ENCODE peak calls at places on chromosomes 2 and 18, in eight cellular contexts. F, D, A, L, S, V, J and Q are unnamed samples.

GRCh38 chr18:50649821-50650220 is 89.9 kb downstream of the MAPK4 start:
- DNase-seq in F (peak), D (peak), A (no peak), L (peak), S (no peak), V (no peak), J (no peak), Q (peak)

GRCh38 chr2:27799646-27800010 is 28.1 kb downstream of the MRPL33 start:
- DNase-seq in F (no peak), D (no peak), A (no peak), L (peak), S (no peak), V (no peak), J (peak), Q (no peak)

GRCh38 chr18:6982398-6982797 is 135.2 kb downstream of the LAMA1 start:
- DNase-seq in F (no peak), D (no peak), A (no peak), L (no peak), S (no peak), V (no peak), J (no peak), Q (no peak)

GRCh38 chr18:61360440-61361383 is 27.5 kb downstream of the CDH20 start:
- DNase-seq in F (no peak), D (no peak), A (peak), L (no peak), S (no peak), V (no peak), J (no peak), Q (no peak)

GRCh38 chr2:43464546-43464945 is 131.3 kb downstream of the THADA start:
- DNase-seq in F (no peak), D (peak), A (no peak), L (no peak), S (no peak), V (no peak), J (no peak), Q (peak)

GRCh38 chr18:73750052-73750451 is 397.6 kb downstream of the FBXO15 start:
- DNase-seq in F (peak), D (no peak), A (no peak), L (no peak), S (no peak), V (no peak), J (no peak), Q (no peak)

GRCh38 chr18:8499810-8500663 is 109.2 kb upstream of the RAB12 start:
- DNase-seq in F (no peak), D (no peak), A (no peak), L (peak), S (no peak), V (no peak), J (peak), Q (no peak)

GRCh38 chr2:44944102-44944951 is 2.8 kb downstream of the SIX3 start:
- DNase-seq in F (no peak), D (no peak), A (no peak), L (no peak), S (no peak), V (no peak), J (no peak), Q (no peak)

GRCh38 chr18:48657446-48658120 is 118.8 kb downstream of the CTIF start:
- DNase-seq in F (no peak), D (no peak), A (no peak), L (no peak), S (no peak), V (no peak), J (no peak), Q (peak)

GRCh38 chr2:160210599-160211138 is 10.6 kb upstream of the ITGB6 start:
- DNase-seq in F (peak), D (peak), A (peak), L (no peak), S (no peak), V (peak), J (peak), Q (peak)

GRCh38 chr18:3346487-3346886 is 84.6 kb downstream of the MYL12B start:
- DNase-seq in F (no peak), D (no peak), A (no peak), L (no peak), S (no peak), V (no peak), J (no peak), Q (no peak)

GRCh38 chr2:49105506-49105905 is 48.8 kb downstream of the FSHR start:
- DNase-seq in F (no peak), D (no peak), A (no peak), L (no peak), S (no peak), V (no peak), J (no peak), Q (no peak)

GRCh38 chr2:226995625-226996041 is 159.8 kb downstream of the RHBDD1 start:
- DNase-seq in F (peak), D (peak), A (peak), L (peak), S (no peak), V (no peak), J (peak), Q (peak)

GRCh38 chr2:65402339-65402738 is 30.1 kb downstream of the SPRED2 start:
- DNase-seq in F (no peak), D (no peak), A (no peak), L (no peak), S (no peak), V (no peak), J (no peak), Q (no peak)

GRCh38 chr2:6924101-6924917 is 7.1 kb downstream of the RNF144A start:
- DNase-seq in F (no peak), D (no peak), A (no peak), L (no peak), S (no peak), V (no peak), J (no peak), Q (no peak)

GRCh38 chr2:8544168-8544785 is 137.6 kb upstream of the ID2 start:
- DNase-seq in F (no peak), D (no peak), A (no peak), L (peak), S (no peak), V (no peak), J (no peak), Q (no peak)

GRCh38 chr2:12694990-12695774 is 21.6 kb upstream of the TRIB2 start:
- DNase-seq in F (no peak), D (no peak), A (peak), L (no peak), S (no peak), V (no peak), J (no peak), Q (peak)

GRCh38 chr18:47737956-47738355 is 192.5 kb downstream of the SMAD2 start:
- DNase-seq in F (no peak), D (no peak), A (no peak), L (peak), S (no peak), V (no peak), J (no peak), Q (no peak)

GRCh38 chr2:211730215-211730614 is 808.4 kb downstream of the ERBB4 start:
- DNase-seq in F (no peak), D (no peak), A (no peak), L (no peak), S (no peak), V (no peak), J (no peak), Q (no peak)

GRCh38 chr2:120473522-120474271 is 127.8 kb downstream of the INHBB start:
- DNase-seq in F (no peak), D (no peak), A (no peak), L (no peak), S (no peak), V (no peak), J (peak), Q (no peak)

GRCh38 chr2:149331023-149331400 is 625 bp downstream of the LYPD6 start:
- DNase-seq in F (no peak), D (no peak), A (no peak), L (no peak), S (no peak), V (no peak), J (no peak), Q (no peak)

GRCh38 chr18:21364471-21364870 is 122.4 kb downstream of the GREB1L start:
- DNase-seq in F (no peak), D (no peak), A (no peak), L (no peak), S (no peak), V (no peak), J (no peak), Q (no peak)
- H3K4me3 ChIP-seq in F (no peak), D (no peak), A (no peak), L (no peak), S (no peak), V (no peak), J (no peak), Q (no peak)

GRCh38 chr2:154403242-154403790 is 295.2 kb upstream of the KCNJ3 start:
- DNase-seq in F (no peak), D (no peak), A (no peak), L (no peak), S (no peak), V (no peak), J (no peak), Q (no peak)

GRCh38 chr2:154400891-154401290 is 297.6 kb upstream of the KCNJ3 start:
- DNase-seq in F (no peak), D (no peak), A (no peak), L (no peak), S (no peak), V (no peak), J (no peak), Q (no peak)

DNA sequence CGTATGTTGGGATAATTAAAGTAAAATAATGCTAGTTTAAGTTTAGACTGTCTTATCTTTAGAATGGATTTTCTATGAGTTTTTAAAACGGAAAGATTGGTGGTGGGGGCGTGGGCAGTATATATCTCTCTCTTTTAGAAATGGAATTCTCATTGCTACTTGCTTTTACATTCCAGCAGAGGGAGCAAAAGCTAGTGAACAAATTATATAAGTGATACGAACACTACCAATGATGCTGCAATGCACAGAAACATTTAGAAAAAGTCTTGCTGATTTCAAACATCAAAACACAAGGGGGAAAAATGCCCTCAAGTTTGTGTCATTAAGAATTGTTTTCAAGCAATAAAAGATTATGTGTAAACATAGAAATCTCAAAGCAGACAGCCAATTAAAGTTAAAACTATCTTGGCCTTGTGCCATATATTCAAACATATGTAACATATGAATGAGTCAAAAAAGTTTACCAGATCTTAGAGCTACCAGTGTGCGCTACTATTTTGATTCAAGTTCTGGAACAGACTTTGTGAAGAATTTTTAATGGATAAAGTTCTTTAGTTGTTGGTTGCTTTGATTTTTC is 296.3 kb upstream of the KCNJ3 start:
- DNase-seq in F (peak), D (no peak), A (peak), L (no peak), S (no peak), V (no peak), J (peak), Q (peak)
- TF ChIP-seq CTCF in F (no peak), D (peak), A (peak), L (no peak), S (peak), V (peak), J (peak), Q (peak)

GRCh38 chr2:230447455-230448451 is 31.8 kb downstream of the SP100 start:
- DNase-seq in F (no peak), D (no peak), A (peak), L (no peak), S (no peak), V (no peak), J (no peak), Q (no peak)
- H3K4me3 ChIP-seq in F (no peak), D (no peak), A (peak), L (no peak), S (no peak), V (no peak), J (no peak), Q (no peak)

DNA sequence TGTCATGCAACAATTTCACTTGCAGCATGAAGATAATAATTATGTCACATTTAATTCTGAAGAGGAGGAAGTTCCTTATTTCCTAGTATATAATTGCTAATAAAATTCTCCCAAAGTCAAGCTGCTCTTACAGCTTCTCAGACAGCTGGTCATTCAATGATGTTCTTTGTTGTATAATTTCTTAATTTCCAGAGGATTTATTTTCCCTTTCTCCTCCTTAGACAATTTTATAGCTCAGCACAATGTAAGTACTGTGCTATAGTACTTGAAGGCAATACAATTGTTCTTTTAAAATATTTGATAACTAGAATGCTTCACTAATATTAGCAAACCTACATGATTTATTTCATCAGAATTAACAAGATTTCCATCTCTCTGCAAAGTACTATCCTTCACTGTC is 73.4 kb downstream of the ROCK1 start:
- DNase-seq in F (no peak), D (no peak), A (no peak), L (no peak), S (no peak), V (no peak), J (no peak), Q (no peak)
- TF ChIP-seq CTCF in F (no peak), D (no peak), A (no peak), L (no peak), S (no peak), V (no peak), J (no peak), Q (no peak)

DNA sequence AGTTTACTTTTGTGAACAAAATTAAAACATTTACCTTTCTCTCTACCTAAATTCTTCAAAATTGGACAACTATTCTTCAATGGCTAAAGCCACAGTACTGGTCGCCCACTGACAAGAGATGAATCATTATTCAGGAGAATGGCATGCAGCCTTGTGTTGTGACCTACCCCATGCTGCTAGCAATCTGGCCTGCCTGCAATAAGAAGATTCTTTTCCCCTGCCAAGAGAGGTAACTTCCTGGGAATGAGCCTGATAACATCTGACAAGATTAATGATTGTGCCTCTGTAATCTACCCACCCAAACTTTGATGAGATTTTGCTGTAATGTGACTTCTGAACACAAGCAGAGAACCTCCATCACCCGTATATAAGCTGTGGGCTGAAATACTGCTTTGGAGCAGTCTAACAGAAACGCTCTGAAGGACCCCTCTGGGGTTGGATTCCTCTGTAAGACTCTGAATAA is 47.0 kb upstream of the ST3GAL5 start:
- DNase-seq in F (peak), D (no peak), A (no peak), L (no peak), S (peak), V (peak), J (peak), Q (peak)
- H3K4me3 ChIP-seq in F (no peak), D (no peak), A (no peak), L (no peak), S (no peak), V (no peak), J (no peak), Q (no peak)

GRCh38 chr2:98311771-98312545 is 34.3 kb upstream of the CNGA3 start:
- DNase-seq in F (no peak), D (no peak), A (peak), L (no peak), S (no peak), V (no peak), J (no peak), Q (no peak)
- TF ChIP-seq CTCF in F (no peak), D (no peak), A (peak), L (no peak), S (no peak), V (no peak), J (no peak), Q (no peak)

GRCh38 chr18:5196253-5197031 is 615 bp downstream of the AKAIN1 start:
- DNase-seq in F (no peak), D (peak), A (no peak), L (no peak), S (no peak), V (no peak), J (no peak), Q (no peak)

GRCh38 chr18:5195656-5196055 is 1.4 kb downstream of the AKAIN1 start:
- DNase-seq in F (no peak), D (no peak), A (no peak), L (no peak), S (no peak), V (no peak), J (no peak), Q (no peak)

GRCh38 chr18:5197461-5197860 is 404 bp upstream of the AKAIN1 start:
- DNase-seq in F (no peak), D (no peak), A (no peak), L (no peak), S (no peak), V (no peak), J (no peak), Q (no peak)

DNA sequence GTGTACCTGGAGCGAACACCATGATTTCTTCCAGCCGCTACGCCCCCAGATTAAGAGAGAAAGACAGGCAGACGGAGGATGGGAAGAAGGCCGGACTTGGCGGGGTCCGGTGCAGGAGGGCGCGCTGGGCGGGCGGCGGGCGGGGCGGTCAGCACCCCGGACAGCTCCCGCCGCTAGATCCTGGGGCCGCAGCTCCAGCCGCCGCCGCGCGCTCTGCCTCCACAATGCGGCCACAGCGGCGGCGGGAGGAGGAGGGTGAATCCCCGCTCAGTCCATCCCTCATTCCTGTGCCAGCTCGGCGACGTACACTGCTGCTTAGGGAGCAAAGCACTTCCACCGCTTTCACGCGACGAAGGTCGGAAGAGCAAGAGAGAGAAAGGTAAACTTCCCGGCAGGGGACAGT is at the start of gene AKAIN1:
- DNase-seq in F (peak), D (peak), A (peak), L (no peak), S (no peak), V (peak), J (no peak), Q (peak)
- H3K4me3 ChIP-seq in F (no peak), D (no peak), A (no peak), L (no peak), S (no peak), V (no peak), J (no peak), Q (no peak)

DNA sequence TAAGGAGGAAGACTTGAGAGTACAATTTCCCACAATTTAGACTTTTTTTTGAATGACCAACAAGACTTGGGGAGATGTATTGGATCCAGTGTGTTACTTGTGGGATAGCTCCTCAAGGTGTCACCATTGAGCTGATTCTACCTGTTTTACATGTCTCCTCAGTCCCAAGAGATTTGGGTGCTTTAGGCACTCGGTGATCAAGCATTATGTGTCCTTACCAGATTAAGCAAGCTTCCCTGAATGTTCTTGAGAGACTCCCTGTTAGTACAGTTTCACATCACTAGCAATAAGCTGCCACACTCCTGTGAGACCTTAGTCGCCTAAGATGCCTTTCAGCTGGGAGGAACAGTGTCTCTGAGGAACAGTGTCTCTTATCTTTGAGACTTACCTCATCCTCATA is 384.3 kb upstream of the SYT4 start:
- DNase-seq in F (peak), D (no peak), A (peak), L (no peak), S (peak), V (peak), J (peak), Q (peak)
- TF ChIP-seq CTCF in F (peak), D (peak), A (peak), L (no peak), S (peak), V (peak), J (peak), Q (peak)